ENCODE peak calls at places on chromosomes 2 and 18, in four cellular contexts. M is fibroblast of lung, J is astrocyte of the cerebellum, Q is gastrocnemius medialis. Z is an unnamed sample.

GRCh38 chr2:8120979-8121825 is 560.7 kb upstream of the ID2 start:
- DNase-seq in M (peak; percentile 72), J (no peak), Q (no peak), Z (peak; percentile 57)

GRCh38 chr18:58416014-58416703 is 212.7 kb downstream of the ALPK2 start:
- DNase-seq in M (no peak), J (no peak), Q (no peak), Z (no peak)

GRCh38 chr2:5799348-5799747 is 107.2 kb downstream of the SOX11 start:
- DNase-seq in M (no peak), J (no peak), Q (no peak), Z (no peak)

GRCh38 chr2:21438949-21439348 is 315.2 kb downstream of the TDRD15 start:
- DNase-seq in M (peak; percentile 38), J (peak; percentile 28), Q (no peak), Z (peak; percentile 41)

GRCh38 chr18:42048150-42048549 is 93.1 kb downstream of the PIK3C3 start:
- DNase-seq in M (peak; percentile 87), J (peak; percentile 28), Q (no peak), Z (peak; percentile 84)

GRCh38 chr2:189521686-189522434 is 58.7 kb downstream of the SLC40A1 start:
- DNase-seq in M (no peak), J (no peak), Q (no peak), Z (no peak)

GRCh38 chr18:52340466-52341378 is 725 bp downstream of the DCC start:
- DNase-seq in M (peak; percentile 1), J (no peak), Q (no peak), Z (no peak)

GRCh38 chr2:73939419-73939818 is 12.7 kb downstream of the DGUOK start:
- DNase-seq in M (peak; percentile 72), J (peak; percentile 27), Q (no peak), Z (no peak)

GRCh38 chr2:129977986-129978385 is 1.5 kb upstream of the RAB6C start:
- DNase-seq in M (no peak), J (no peak), Q (no peak), Z (no peak)

GRCh38 chr2:98453531-98453930 is 8.9 kb downstream of the INPP4A start:
- DNase-seq in M (no peak), J (no peak), Q (no peak), Z (no peak)

GRCh38 chr2:119225084-119225864 is 1.6 kb downstream of the STEAP3 start:
- DNase-seq in M (no peak), J (no peak), Q (no peak), Z (no peak)

GRCh38 chr2:20584637-20585321 is 66.1 kb downstream of the HS1BP3 start:
- DNase-seq in M (peak; percentile 99), J (peak; percentile 98), Q (no peak), Z (peak; percentile 98)

GRCh38 chr2:27720004-27720551 is 51.4 kb upstream of the MRPL33 start:
- DNase-seq in M (peak; percentile 96), J (peak; percentile 68), Q (no peak), Z (no peak)

GRCh38 chr18:59055345-59056032 is 84.2 kb upstream of the SEC11C start:
- DNase-seq in M (no peak), J (no peak), Q (no peak), Z (no peak)

GRCh38 chr2:118786691-118787090 is 60.8 kb downstream of the EN1 start:
- DNase-seq in M (no peak), J (no peak), Q (no peak), Z (no peak)

GRCh38 chr2:31271851-31272267 is 37.9 kb downstream of the EHD3 start:
- DNase-seq in M (peak; percentile 54), J (no peak), Q (no peak), Z (no peak)

GRCh38 chr2:69184224-69184623 is 171.2 kb downstream of the ANTXR1 start:
- DNase-seq in M (no peak), J (no peak), Q (no peak), Z (no peak)

GRCh38 chr18:73245345-73245744 is 377.6 kb upstream of the NETO1 start:
- DNase-seq in M (no peak), J (no peak), Q (no peak), Z (no peak)

GRCh38 chr2:98346259-98347236 is at the start of gene CNGA3:
- DNase-seq in M (peak; percentile 31), J (no peak), Q (no peak), Z (no peak)

GRCh38 chr18:65942854-65943253 is 192.0 kb downstream of the CDH7 start:
- DNase-seq in M (no peak), J (no peak), Q (no peak), Z (no peak)

GRCh38 chr2:216300921-216301320 is 71.4 kb downstream of the MARCHF4 start:
- DNase-seq in M (no peak), J (no peak), Q (no peak), Z (no peak)

DNA sequence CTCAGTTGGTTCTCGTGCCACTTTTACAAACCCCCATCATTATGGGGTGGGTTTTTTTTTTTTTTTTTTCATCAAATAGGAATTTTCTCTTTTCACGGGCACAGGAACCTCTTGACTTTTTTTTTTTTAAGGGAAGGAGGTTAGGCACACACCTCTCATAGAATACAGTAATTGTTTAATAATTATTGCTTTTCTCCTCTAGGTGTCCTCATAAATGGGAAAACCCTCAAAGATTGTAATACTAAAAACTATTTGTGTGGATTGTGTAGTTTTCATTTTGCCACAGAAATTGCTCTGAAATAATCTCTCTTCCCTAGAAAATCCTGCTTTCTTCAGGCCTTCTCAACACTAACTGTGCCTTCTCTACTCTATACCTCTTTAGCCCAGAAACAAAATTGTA is 147.3 kb downstream of the GREB1L start:
- DNase-seq in M (no peak), J (no peak), Q (no peak), Z (no peak)
- TF ChIP-seq CTCF in M (no peak), J (no peak), Q (no peak), Z (peak; percentile 27)

GRCh38 chr2:230866704-230867561 is 2.2 kb downstream of the ITM2C start:
- DNase-seq in M (peak; percentile 27), J (no peak), Q (no peak), Z (no peak)
- TF ChIP-seq CTCF in M (no peak), J (peak; percentile 18), Q (no peak), Z (no peak)

GRCh38 chr2:64558682-64559081 is 34.6 kb downstream of the AFTPH start:
- DNase-seq in M (no peak), J (no peak), Q (no peak), Z (no peak)

GRCh38 chr2:64565358-64565757 is 41.2 kb downstream of the AFTPH start:
- DNase-seq in M (no peak), J (no peak), Q (no peak), Z (peak; percentile 53)

GRCh38 chr2:64565949-64566705 is 42.0 kb downstream of the AFTPH start:
- DNase-seq in M (no peak), J (no peak), Q (no peak), Z (no peak)

GRCh38 chr2:64563436-64563938 is 39.4 kb downstream of the AFTPH start:
- DNase-seq in M (no peak), J (no peak), Q (no peak), Z (no peak)

GRCh38 chr2:64562148-64562784 is 38.1 kb downstream of the AFTPH start:
- DNase-seq in M (no peak), J (peak; percentile 3), Q (no peak), Z (no peak)
- TF ChIP-seq CTCF in M (peak; percentile 29), J (peak; percentile 6), Q (no peak), Z (peak; percentile 48)

DNA sequence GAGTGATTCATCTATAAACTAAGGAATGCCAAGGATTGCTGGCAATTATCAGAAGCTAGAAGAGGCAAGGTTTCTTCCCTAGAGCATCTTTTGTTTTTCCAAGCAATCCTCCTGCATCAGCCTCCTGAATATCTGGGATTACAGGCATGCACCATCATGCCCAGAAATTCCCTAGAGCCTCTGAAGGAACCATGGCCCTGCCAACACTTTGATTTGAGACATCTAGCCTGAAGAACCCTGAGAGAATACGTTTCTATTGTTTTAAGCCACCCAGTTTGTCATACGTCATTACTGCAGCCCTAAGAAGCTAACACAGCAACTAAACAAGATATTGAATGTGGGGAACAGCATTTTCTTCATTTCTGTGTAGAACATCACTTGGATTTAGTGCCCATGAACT is 524.9 kb downstream of the ERBB4 start:
- DNase-seq in M (no peak), J (no peak), Q (no peak), Z (no peak)
- TF ChIP-seq CTCF in M (no peak), J (no peak), Q (no peak), Z (no peak)

GRCh38 chr2:134692461-134692860 is 26.3 kb downstream of the TMEM163 start:
- DNase-seq in M (no peak), J (no peak), Q (no peak), Z (no peak)
- TF ChIP-seq CTCF in M (no peak), J (no peak), Q (no peak), Z (peak; percentile 46)

Z was measured in epithelial cell of proximal tubule.